ENCODE peak calls at places on chromosomes 13 and 19, in eight cellular contexts. One of them, this sample, is unnamed.

GRCh38 chr19:49716154-49716553 is 25.2 kb downstream of the CPT1C start:
- DNase-seq in heart left ventricle: no peak
- DNase-seq in NCI-H1930: no peak
- DNase-seq in uterus: no peak
- DNase-seq in stimulated activated CD4-positive, alpha-beta T cell treated with anti-CD3 and anti-CD28 coated beads, Interleukin-2, amount 100 ng/mL, for 24 hours: no peak
- DNase-seq in body of pancreas: no peak
- DNase-seq in RWPE1: no peak
- DNase-seq in stimulated activated CD8-positive, alpha-beta memory T cell treated with anti-CD3 and anti-CD28 coated beads, Interleukin-7, amount 100 ng/mL, for 1 hour: no peak
- DNase-seq in this sample: no peak

GRCh38 chr19:18479964-18480723 is 41.7 kb downstream of the ELL start:
- DNase-seq in heart left ventricle: peak; percentile 61
- DNase-seq in NCI-H1930: no peak
- DNase-seq in uterus: peak; percentile 83
- DNase-seq in stimulated activated CD4-positive, alpha-beta T cell treated with anti-CD3 and anti-CD28 coated beads, Interleukin-2, amount 100 ng/mL, for 24 hours: no peak
- DNase-seq in body of pancreas: peak; percentile 59
- DNase-seq in RWPE1: no peak
- DNase-seq in stimulated activated CD8-positive, alpha-beta memory T cell treated with anti-CD3 and anti-CD28 coated beads, Interleukin-7, amount 100 ng/mL, for 1 hour: no peak
- DNase-seq in this sample: no peak

GRCh38 chr13:102702965-102703720 is 8.3 kb upstream of the METTL21C start:
- DNase-seq in heart left ventricle: no peak
- DNase-seq in NCI-H1930: no peak
- DNase-seq in uterus: no peak
- DNase-seq in stimulated activated CD4-positive, alpha-beta T cell treated with anti-CD3 and anti-CD28 coated beads, Interleukin-2, amount 100 ng/mL, for 24 hours: no peak
- DNase-seq in body of pancreas: no peak
- DNase-seq in RWPE1: no peak
- DNase-seq in stimulated activated CD8-positive, alpha-beta memory T cell treated with anti-CD3 and anti-CD28 coated beads, Interleukin-7, amount 100 ng/mL, for 1 hour: no peak
- DNase-seq in this sample: no peak

GRCh38 chr19:28898279-28898678 is 314.7 kb downstream of the UQCRFS1 start:
- DNase-seq in heart left ventricle: no peak
- DNase-seq in NCI-H1930: no peak
- DNase-seq in uterus: no peak
- DNase-seq in stimulated activated CD4-positive, alpha-beta T cell treated with anti-CD3 and anti-CD28 coated beads, Interleukin-2, amount 100 ng/mL, for 24 hours: no peak
- DNase-seq in body of pancreas: no peak
- DNase-seq in RWPE1: no peak
- DNase-seq in stimulated activated CD8-positive, alpha-beta memory T cell treated with anti-CD3 and anti-CD28 coated beads, Interleukin-7, amount 100 ng/mL, for 1 hour: no peak
- DNase-seq in this sample: no peak

GRCh38 chr13:105084931-105085330 is 1450.5 kb downstream of the EFNB2 start:
- DNase-seq in heart left ventricle: no peak
- DNase-seq in NCI-H1930: no peak
- DNase-seq in uterus: no peak
- DNase-seq in stimulated activated CD4-positive, alpha-beta T cell treated with anti-CD3 and anti-CD28 coated beads, Interleukin-2, amount 100 ng/mL, for 24 hours: no peak
- DNase-seq in body of pancreas: no peak
- DNase-seq in RWPE1: no peak
- DNase-seq in stimulated activated CD8-positive, alpha-beta memory T cell treated with anti-CD3 and anti-CD28 coated beads, Interleukin-7, amount 100 ng/mL, for 1 hour: no peak
- DNase-seq in this sample: no peak

GRCh38 chr13:34733720-34734119 is 208.3 kb upstream of the NBEA start:
- DNase-seq in heart left ventricle: no peak
- DNase-seq in NCI-H1930: no peak
- DNase-seq in uterus: no peak
- DNase-seq in stimulated activated CD4-positive, alpha-beta T cell treated with anti-CD3 and anti-CD28 coated beads, Interleukin-2, amount 100 ng/mL, for 24 hours: no peak
- DNase-seq in body of pancreas: no peak
- DNase-seq in RWPE1: no peak
- DNase-seq in stimulated activated CD8-positive, alpha-beta memory T cell treated with anti-CD3 and anti-CD28 coated beads, Interleukin-7, amount 100 ng/mL, for 1 hour: no peak
- DNase-seq in this sample: no peak

GRCh38 chr13:27338816-27339215 is 68.2 kb downstream of the RASL11A start:
- DNase-seq in heart left ventricle: no peak
- DNase-seq in NCI-H1930: no peak
- DNase-seq in uterus: no peak
- DNase-seq in stimulated activated CD4-positive, alpha-beta T cell treated with anti-CD3 and anti-CD28 coated beads, Interleukin-2, amount 100 ng/mL, for 24 hours: no peak
- DNase-seq in body of pancreas: no peak
- DNase-seq in RWPE1: no peak
- DNase-seq in stimulated activated CD8-positive, alpha-beta memory T cell treated with anti-CD3 and anti-CD28 coated beads, Interleukin-7, amount 100 ng/mL, for 1 hour: no peak
- DNase-seq in this sample: no peak

GRCh38 chr19:50387176-50387867 is 3.2 kb downstream of the POLD1 start:
- DNase-seq in heart left ventricle: no peak
- DNase-seq in NCI-H1930: no peak
- DNase-seq in uterus: no peak
- DNase-seq in stimulated activated CD4-positive, alpha-beta T cell treated with anti-CD3 and anti-CD28 coated beads, Interleukin-2, amount 100 ng/mL, for 24 hours: no peak
- DNase-seq in body of pancreas: no peak
- DNase-seq in RWPE1: no peak
- DNase-seq in stimulated activated CD8-positive, alpha-beta memory T cell treated with anti-CD3 and anti-CD28 coated beads, Interleukin-7, amount 100 ng/mL, for 1 hour: no peak
- DNase-seq in this sample: no peak

GRCh38 chr19:56875717-56876116 is 35.2 kb upstream of the PEG3 start:
- DNase-seq in heart left ventricle: no peak
- DNase-seq in NCI-H1930: no peak
- DNase-seq in uterus: no peak
- DNase-seq in stimulated activated CD4-positive, alpha-beta T cell treated with anti-CD3 and anti-CD28 coated beads, Interleukin-2, amount 100 ng/mL, for 24 hours: no peak
- DNase-seq in body of pancreas: no peak
- DNase-seq in RWPE1: no peak
- DNase-seq in stimulated activated CD8-positive, alpha-beta memory T cell treated with anti-CD3 and anti-CD28 coated beads, Interleukin-7, amount 100 ng/mL, for 1 hour: no peak
- DNase-seq in this sample: no peak

GRCh38 chr13:50425772-50426171 is 410.5 kb downstream of the KCNRG start:
- DNase-seq in heart left ventricle: no peak
- DNase-seq in NCI-H1930: no peak
- DNase-seq in uterus: no peak
- DNase-seq in stimulated activated CD4-positive, alpha-beta T cell treated with anti-CD3 and anti-CD28 coated beads, Interleukin-2, amount 100 ng/mL, for 24 hours: no peak
- DNase-seq in body of pancreas: no peak
- DNase-seq in RWPE1: no peak
- DNase-seq in stimulated activated CD8-positive, alpha-beta memory T cell treated with anti-CD3 and anti-CD28 coated beads, Interleukin-7, amount 100 ng/mL, for 1 hour: no peak
- DNase-seq in this sample: no peak

GRCh38 chr19:3270908-3271307 is 46.4 kb downstream of the CELF5 start:
- DNase-seq in heart left ventricle: no peak
- DNase-seq in NCI-H1930: peak; percentile 67
- DNase-seq in uterus: no peak
- DNase-seq in stimulated activated CD4-positive, alpha-beta T cell treated with anti-CD3 and anti-CD28 coated beads, Interleukin-2, amount 100 ng/mL, for 24 hours: peak; percentile 53
- DNase-seq in body of pancreas: peak; percentile 39
- DNase-seq in RWPE1: peak; percentile 53
- DNase-seq in stimulated activated CD8-positive, alpha-beta memory T cell treated with anti-CD3 and anti-CD28 coated beads, Interleukin-7, amount 100 ng/mL, for 1 hour: no peak
- DNase-seq in this sample: no peak